ENCODE peak calls at places on chromosome 11, in four cellular contexts. One of them, this sample, is unnamed.

GRCh38 chr11:64073542-64073941 is 37.8 kb downstream of the FLRT1 start:
- DNase-seq in HFFc6: no peak
- DNase-seq in neural progenitor cell: no peak
- DNase-seq in activated T-helper 1 cell treated with anti-CD3 and anti-CD28 coated beads, Interleukin-12 subunit alpha, Interleukin-12 subunit beta, Interleukin-2, Interleukin-4 antibody, amounts not matched to agents 30 ng/mL and 10 ng/mL and 1 ng/mL, durations not matched to agents 14 hours and 24 hours and 36 hours: no peak
- DNase-seq in this sample: no peak

GRCh38 chr11:22521226-22521625 is 104.4 kb downstream of the FANCF start:
- DNase-seq in HFFc6: peak
- DNase-seq in activated T-helper 1 cell treated with anti-CD3 and anti-CD28 coated beads, Interleukin-12 subunit alpha, Interleukin-12 subunit beta, Interleukin-2, Interleukin-4 antibody, amounts not matched to agents 30 ng/mL and 10 ng/mL and 1 ng/mL, durations not matched to agents 14 hours and 24 hours and 36 hours: no peak
- DNase-seq in neural progenitor cell: no peak
- DNase-seq in this sample: no peak

GRCh38 chr11:132824642-132825041 is 707.7 kb downstream of the OPCML start:
- DNase-seq in neural progenitor cell: no peak
- DNase-seq in HFFc6: no peak
- DNase-seq in activated T-helper 1 cell treated with anti-CD3 and anti-CD28 coated beads, Interleukin-12 subunit alpha, Interleukin-12 subunit beta, Interleukin-2, Interleukin-4 antibody, amounts not matched to agents 30 ng/mL and 10 ng/mL and 1 ng/mL, durations not matched to agents 14 hours and 24 hours and 36 hours: no peak
- DNase-seq in this sample: no peak

GRCh38 chr11:93743316-93743715 is 1.8 kb downstream of the C11orf54 start:
- DNase-seq in HFFc6: no peak
- DNase-seq in activated T-helper 1 cell treated with anti-CD3 and anti-CD28 coated beads, Interleukin-12 subunit alpha, Interleukin-12 subunit beta, Interleukin-2, Interleukin-4 antibody, amounts not matched to agents 30 ng/mL and 10 ng/mL and 1 ng/mL, durations not matched to agents 14 hours and 24 hours and 36 hours: no peak
- DNase-seq in neural progenitor cell: peak
- DNase-seq in this sample: no peak

GRCh38 chr11:128895505-128895904 is 4.3 kb downstream of the KCNJ5 start:
- DNase-seq in neural progenitor cell: no peak
- DNase-seq in activated T-helper 1 cell treated with anti-CD3 and anti-CD28 coated beads, Interleukin-12 subunit alpha, Interleukin-12 subunit beta, Interleukin-2, Interleukin-4 antibody, amounts not matched to agents 30 ng/mL and 10 ng/mL and 1 ng/mL, durations not matched to agents 14 hours and 24 hours and 36 hours: no peak
- DNase-seq in HFFc6: no peak
- DNase-seq in this sample: no peak

GRCh38 chr11:130674686-130675085 is 226.2 kb downstream of the ADAMTS15 start:
- DNase-seq in activated T-helper 1 cell treated with anti-CD3 and anti-CD28 coated beads, Interleukin-12 subunit alpha, Interleukin-12 subunit beta, Interleukin-2, Interleukin-4 antibody, amounts not matched to agents 30 ng/mL and 10 ng/mL and 1 ng/mL, durations not matched to agents 14 hours and 24 hours and 36 hours: no peak
- DNase-seq in HFFc6: no peak
- DNase-seq in neural progenitor cell: peak
- DNase-seq in this sample: no peak

GRCh38 chr11:126479178-126479930 is 123.9 kb downstream of the ST3GAL4 start:
- DNase-seq in HFFc6: no peak
- DNase-seq in activated T-helper 1 cell treated with anti-CD3 and anti-CD28 coated beads, Interleukin-12 subunit alpha, Interleukin-12 subunit beta, Interleukin-2, Interleukin-4 antibody, amounts not matched to agents 30 ng/mL and 10 ng/mL and 1 ng/mL, durations not matched to agents 14 hours and 24 hours and 36 hours: no peak
- DNase-seq in neural progenitor cell: no peak
- DNase-seq in this sample: no peak

GRCh38 chr11:128931661-128932060 is 11.0 kb downstream of the TP53AIP1 start:
- DNase-seq in activated T-helper 1 cell treated with anti-CD3 and anti-CD28 coated beads, Interleukin-12 subunit alpha, Interleukin-12 subunit beta, Interleukin-2, Interleukin-4 antibody, amounts not matched to agents 30 ng/mL and 10 ng/mL and 1 ng/mL, durations not matched to agents 14 hours and 24 hours and 36 hours: no peak
- DNase-seq in HFFc6: no peak
- DNase-seq in neural progenitor cell: no peak
- DNase-seq in this sample: no peak

GRCh38 chr11:59138643-59139042 is 4.0 kb upstream of the FAM111A start:
- DNase-seq in HFFc6: no peak
- DNase-seq in activated T-helper 1 cell treated with anti-CD3 and anti-CD28 coated beads, Interleukin-12 subunit alpha, Interleukin-12 subunit beta, Interleukin-2, Interleukin-4 antibody, amounts not matched to agents 30 ng/mL and 10 ng/mL and 1 ng/mL, durations not matched to agents 14 hours and 24 hours and 36 hours: no peak
- DNase-seq in neural progenitor cell: no peak
- DNase-seq in this sample: no peak

This sample was measured in NK-92 treated with Interleukin-12 subunit alpha and Interleukin-12 subunit beta, amount 100 ng/mL, for 24 hours.